ENCODE peak calls at places on chromosome 2, in five cellular contexts. One of them, this sample, is unnamed.

GRCh38 chr2:28615691-28616090 is 119.8 kb downstream of the PLB1 start:
- DNase-seq in psoas muscle: no peak
- DNase-seq in PC-3: no peak
- DNase-seq in heart right ventricle: no peak
- DNase-seq in ovary: no peak
- DNase-seq in this sample: no peak

GRCh38 chr2:175628243-175628642 is 373.8 kb downstream of the LNPK start:
- DNase-seq in heart right ventricle: no peak
- DNase-seq in psoas muscle: no peak
- DNase-seq in ovary: no peak
- DNase-seq in PC-3: no peak
- DNase-seq in this sample: no peak

GRCh38 chr2:36468463-36469266 is 113.1 kb downstream of the CRIM1 start:
- DNase-seq in heart right ventricle: no peak
- DNase-seq in ovary: no peak
- DNase-seq in PC-3: no peak
- DNase-seq in psoas muscle: no peak
- DNase-seq in this sample: peak; percentile 51

GRCh38 chr2:112482309-112483046 is 522 bp downstream of the TTL start:
- DNase-seq in ovary: peak; percentile 37
- DNase-seq in heart right ventricle: peak; percentile 17
- DNase-seq in psoas muscle: peak; percentile 27
- DNase-seq in PC-3: peak; percentile 41
- DNase-seq in this sample: no peak

GRCh38 chr2:78383576-78383975 is 641.9 kb upstream of the REG3G start:
- DNase-seq in ovary: no peak
- DNase-seq in PC-3: no peak
- DNase-seq in heart right ventricle: no peak
- DNase-seq in psoas muscle: no peak
- DNase-seq in this sample: no peak

GRCh38 chr2:142673836-142674235 is 203.6 kb upstream of the KYNU start:
- DNase-seq in ovary: no peak
- DNase-seq in heart right ventricle: no peak
- DNase-seq in psoas muscle: no peak
- DNase-seq in PC-3: no peak
- DNase-seq in this sample: no peak

GRCh38 chr2:195330513-195330956 is 326.5 kb upstream of the SLC39A10 start:
- DNase-seq in heart right ventricle: no peak
- DNase-seq in PC-3: no peak
- DNase-seq in psoas muscle: no peak
- DNase-seq in ovary: no peak
- DNase-seq in this sample: no peak

GRCh38 chr2:120912101-120912985 is 176.7 kb downstream of the GLI2 start:
- DNase-seq in psoas muscle: peak; percentile 51
- DNase-seq in PC-3: peak; percentile 39
- DNase-seq in heart right ventricle: peak; percentile 60
- DNase-seq in ovary: peak; percentile 91
- DNase-seq in this sample: no peak

GRCh38 chr2:101223814-101224231 is 28.9 kb upstream of the CNOT11 start:
- DNase-seq in ovary: no peak
- DNase-seq in psoas muscle: no peak
- DNase-seq in heart right ventricle: no peak
- DNase-seq in PC-3: no peak
- DNase-seq in this sample: no peak

DNA sequence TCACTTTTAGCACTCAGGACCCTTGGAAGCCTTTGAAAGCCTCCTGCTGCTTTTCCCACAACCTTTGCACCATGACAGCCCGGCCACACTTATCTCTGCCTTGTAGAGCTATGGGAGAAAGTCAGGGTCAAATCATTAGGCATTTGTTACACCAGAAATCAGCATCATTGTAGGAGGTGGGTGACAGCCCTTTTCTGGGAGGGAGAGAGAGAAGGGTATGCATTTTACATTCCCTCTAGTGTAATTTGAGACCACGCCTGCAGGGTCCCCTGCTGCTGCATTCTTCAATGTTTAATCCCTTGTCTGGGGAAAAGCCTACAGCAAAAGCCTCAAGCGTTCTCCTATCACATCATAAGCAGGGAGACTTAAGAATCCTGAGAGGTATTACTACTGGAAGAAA is 766.8 kb upstream of the FAM98A start:
- DNase-seq in psoas muscle: no peak
- DNase-seq in heart right ventricle: no peak
- DNase-seq in PC-3: no peak
- DNase-seq in ovary: no peak
- DNase-seq in this sample: no peak
- H3K27ac ChIP-seq in psoas muscle: no peak overlapping the region
- H3K27ac ChIP-seq in heart right ventricle: no peak overlapping the region
- H3K27ac ChIP-seq in PC-3: no peak overlapping the region
- H3K27ac ChIP-seq in ovary: no peak overlapping the region
- H3K27ac ChIP-seq in this sample: no peak overlapping the region

GRCh38 chr2:190216829-190217228 is 102.8 kb downstream of the HIBCH start:
- DNase-seq in ovary: peak; percentile 46
- DNase-seq in psoas muscle: peak; percentile 24
- DNase-seq in heart right ventricle: no peak
- DNase-seq in PC-3: no peak
- DNase-seq in this sample: no peak
- H3K4me1 ChIP-seq in ovary: peaks cover 10% of the 10 kb centered on the region
- H3K4me1 ChIP-seq in psoas muscle: no peaks in the 10 kb centered on the region
- H3K4me1 ChIP-seq in heart right ventricle: no peaks in the 10 kb centered on the region
- H3K4me1 ChIP-seq in PC-3: no peaks in the 10 kb centered on the region
- H3K4me1 ChIP-seq in this sample: no peaks in the 10 kb centered on the region

GRCh38 chr2:200377774-200378336 is 71.4 kb downstream of the SPATS2L start:
- DNase-seq in psoas muscle: no peak
- DNase-seq in PC-3: peak; percentile 21
- DNase-seq in heart right ventricle: no peak
- DNase-seq in ovary: no peak
- DNase-seq in this sample: no peak
- H3K27ac ChIP-seq in psoas muscle: peak overlapping the region; percentile 83
- H3K27ac ChIP-seq in PC-3: peak overlapping the region; percentile 77
- H3K27ac ChIP-seq in heart right ventricle: no peak overlapping the region
- H3K27ac ChIP-seq in ovary: peak overlapping the region; percentile 63
- H3K27ac ChIP-seq in this sample: peak overlapping the region; percentile 86

GRCh38 chr2:64402876-64403275 is 51.1 kb upstream of the LGALSL start:
- DNase-seq in psoas muscle: no peak
- DNase-seq in heart right ventricle: no peak
- DNase-seq in ovary: no peak
- DNase-seq in PC-3: peak; percentile 57
- DNase-seq in this sample: peak; percentile 57

GRCh38 chr2:64400733-64401500 is 53.0 kb upstream of the LGALSL start:
- DNase-seq in heart right ventricle: no peak
- DNase-seq in PC-3: peak; percentile 72
- DNase-seq in ovary: no peak
- DNase-seq in psoas muscle: no peak
- DNase-seq in this sample: peak; percentile 17

GRCh38 chr2:64403426-64403825 is 50.5 kb upstream of the LGALSL start:
- DNase-seq in heart right ventricle: no peak
- DNase-seq in PC-3: no peak
- DNase-seq in psoas muscle: no peak
- DNase-seq in ovary: no peak
- DNase-seq in this sample: no peak

GRCh38 chr2:64400103-64400728 is 53.7 kb upstream of the LGALSL start:
- DNase-seq in heart right ventricle: no peak
- DNase-seq in PC-3: peak; percentile 80
- DNase-seq in ovary: no peak
- DNase-seq in psoas muscle: no peak
- DNase-seq in this sample: no peak

GRCh38 chr2:64401501-64401880 is 52.5 kb upstream of the LGALSL start:
- DNase-seq in heart right ventricle: no peak
- DNase-seq in ovary: no peak
- DNase-seq in psoas muscle: no peak
- DNase-seq in PC-3: peak; percentile 9
- DNase-seq in this sample: no peak
- H3K4me1 ChIP-seq in heart right ventricle: peaks cover 50% of the 10 kb centered on the region
- H3K4me1 ChIP-seq in ovary: peaks cover 24% of the 10 kb centered on the region
- H3K4me1 ChIP-seq in psoas muscle: peaks cover 57% of the 10 kb centered on the region
- H3K4me1 ChIP-seq in PC-3: peaks cover 66% of the 10 kb centered on the region
- H3K4me1 ChIP-seq in this sample: peaks cover 60% of the 10 kb centered on the region

GRCh38 chr2:201116115-201116958 is at the start of gene CFLAR:
- DNase-seq in PC-3: peak; percentile 63
- DNase-seq in psoas muscle: peak; percentile 77
- DNase-seq in heart right ventricle: peak; percentile 82
- DNase-seq in ovary: peak; percentile 69
- DNase-seq in this sample: peak; percentile 86

GRCh38 chr2:201114846-201115245 is 1.1 kb upstream of the CFLAR start:
- DNase-seq in psoas muscle: no peak
- DNase-seq in PC-3: peak; percentile 20
- DNase-seq in ovary: no peak
- DNase-seq in heart right ventricle: no peak
- DNase-seq in this sample: no peak

GRCh38 chr2:201118121-201118956 is 2.4 kb downstream of the CFLAR start:
- DNase-seq in ovary: peak; percentile 80
- DNase-seq in PC-3: peak; percentile 87
- DNase-seq in psoas muscle: peak; percentile 90
- DNase-seq in heart right ventricle: peak; percentile 92
- DNase-seq in this sample: peak; percentile 95

GRCh38 chr2:201118957-201119848 is 3.2 kb downstream of the CFLAR start:
- DNase-seq in PC-3: peak; percentile 51
- DNase-seq in ovary: no peak
- DNase-seq in psoas muscle: no peak
- DNase-seq in heart right ventricle: no peak
- DNase-seq in this sample: no peak

DNA sequence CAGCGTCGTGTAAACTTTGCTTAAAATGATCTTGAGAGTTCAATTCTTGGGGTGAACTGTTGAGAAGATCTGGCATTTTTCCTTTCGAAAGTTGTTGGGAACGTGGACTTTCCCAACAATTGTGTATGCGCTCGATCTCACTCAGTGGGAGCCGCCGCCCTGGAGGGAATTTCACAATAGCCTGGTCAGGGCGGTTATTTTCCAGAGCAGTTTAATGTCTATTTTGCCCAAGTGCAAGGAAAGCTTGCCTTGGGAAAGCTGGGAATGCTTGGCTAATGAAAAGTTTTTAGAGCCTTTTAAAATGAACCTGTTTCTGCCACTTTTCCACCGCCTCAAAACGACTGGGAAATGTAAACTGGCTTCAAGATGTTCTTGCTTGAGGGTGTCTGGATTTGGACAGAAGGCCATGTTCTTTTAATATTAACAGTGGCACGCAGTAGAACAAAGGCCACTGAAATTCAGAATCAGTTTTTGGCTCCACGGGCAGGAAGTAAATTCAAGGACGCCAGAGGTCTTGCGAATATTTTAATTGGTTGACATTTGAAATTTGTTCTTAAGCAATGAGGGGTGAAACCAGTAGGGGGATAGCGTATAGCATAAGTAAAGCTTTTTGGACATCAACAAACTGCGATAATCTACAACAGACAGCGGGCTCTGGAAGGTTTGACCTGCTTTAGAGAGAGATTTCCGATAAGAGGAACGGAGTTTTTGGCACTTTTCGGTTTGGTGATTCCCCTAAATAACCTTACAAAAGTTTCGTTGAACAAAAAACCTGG is 1.2 kb downstream of the CFLAR start:
- DNase-seq in PC-3: peak; percentile 89
- DNase-seq in ovary: peak; percentile 68
- DNase-seq in psoas muscle: peak; percentile 77
- DNase-seq in heart right ventricle: peak; percentile 70
- DNase-seq in this sample: peak; percentile 79
- H3K27ac ChIP-seq in PC-3: peak overlapping the region; percentile 96
- H3K27ac ChIP-seq in ovary: peak overlapping the region; percentile 98
- H3K27ac ChIP-seq in psoas muscle: peak overlapping the region; percentile 100
- H3K27ac ChIP-seq in heart right ventricle: peak overlapping the region; percentile 100
- H3K27ac ChIP-seq in this sample: peak overlapping the region; percentile 100

DNA sequence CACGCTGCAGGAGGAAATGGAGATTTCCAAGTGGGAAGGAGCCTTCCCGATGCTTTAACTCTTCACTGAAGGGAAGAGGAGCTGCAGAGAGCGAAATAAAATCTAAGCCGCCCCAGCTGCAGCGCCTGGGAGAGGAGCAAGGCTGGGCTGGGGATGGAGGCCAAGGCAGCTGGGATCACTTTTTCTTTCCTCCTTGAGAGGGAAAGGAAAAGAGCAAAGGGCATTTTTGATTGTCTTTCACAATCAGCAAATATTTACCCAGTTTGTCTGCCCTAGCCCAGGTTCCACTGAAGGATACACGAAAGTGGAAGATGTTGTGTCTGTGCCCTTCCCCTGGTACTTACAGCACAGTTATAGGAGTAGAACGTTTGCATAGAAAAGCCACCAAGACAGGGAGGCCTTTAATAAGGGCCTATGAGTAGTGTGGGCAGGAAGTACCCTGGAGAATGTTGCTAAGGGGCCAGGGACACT is 38.8 kb downstream of the EPAS1 start:
- DNase-seq in ovary: no peak
- DNase-seq in heart right ventricle: no peak
- DNase-seq in PC-3: peak; percentile 51
- DNase-seq in psoas muscle: peak; percentile 29
- DNase-seq in this sample: no peak
- H3K4me1 ChIP-seq in ovary: peaks cover 55% of the 10 kb centered on the region
- H3K4me1 ChIP-seq in heart right ventricle: peaks cover 98% of the 10 kb centered on the region
- H3K4me1 ChIP-seq in PC-3: peaks cover 27% of the 10 kb centered on the region
- H3K4me1 ChIP-seq in psoas muscle: peaks cover 91% of the 10 kb centered on the region
- H3K4me1 ChIP-seq in this sample: peaks cover 95% of the 10 kb centered on the region

GRCh38 chr2:219499555-219499954 is 864 bp downstream of the GMPPA start:
- DNase-seq in psoas muscle: no peak
- DNase-seq in ovary: no peak
- DNase-seq in PC-3: no peak
- DNase-seq in heart right ventricle: no peak
- DNase-seq in this sample: no peak
- H3K27ac ChIP-seq in psoas muscle: no peak overlapping the region
- H3K27ac ChIP-seq in ovary: no peak overlapping the region
- H3K27ac ChIP-seq in PC-3: no peak overlapping the region
- H3K27ac ChIP-seq in heart right ventricle: no peak overlapping the region
- H3K27ac ChIP-seq in this sample: peak overlapping the region; percentile 91

GRCh38 chr2:26707747-26708146 is 15.2 kb downstream of the KCNK3 start:
- DNase-seq in psoas muscle: no peak
- DNase-seq in heart right ventricle: no peak
- DNase-seq in PC-3: no peak
- DNase-seq in ovary: no peak
- DNase-seq in this sample: no peak
- H3K4me1 ChIP-seq in psoas muscle: peaks cover 4% of the 10 kb centered on the region
- H3K4me1 ChIP-seq in heart right ventricle: peaks cover 43% of the 10 kb centered on the region
- H3K4me1 ChIP-seq in PC-3: peaks cover 6% of the 10 kb centered on the region
- H3K4me1 ChIP-seq in ovary: peaks cover 6% of the 10 kb centered on the region
- H3K4me1 ChIP-seq in this sample: peaks cover 25% of the 10 kb centered on the region

GRCh38 chr2:131014141-131014540 is 79.1 kb downstream of the FAM168B start:
- DNase-seq in psoas muscle: no peak
- DNase-seq in PC-3: no peak
- DNase-seq in heart right ventricle: no peak
- DNase-seq in ovary: no peak
- DNase-seq in this sample: no peak

GRCh38 chr2:131015764-131016163 is 77.5 kb downstream of the FAM168B start:
- DNase-seq in PC-3: no peak
- DNase-seq in psoas muscle: no peak
- DNase-seq in ovary: no peak
- DNase-seq in heart right ventricle: no peak
- DNase-seq in this sample: no peak

GRCh38 chr2:131011481-131011880 is 81.8 kb downstream of the FAM168B start:
- DNase-seq in ovary: no peak
- DNase-seq in PC-3: no peak
- DNase-seq in heart right ventricle: no peak
- DNase-seq in psoas muscle: no peak
- DNase-seq in this sample: no peak

GRCh38 chr2:131022731-131023130 is 70.5 kb downstream of the FAM168B start:
- DNase-seq in psoas muscle: no peak
- DNase-seq in PC-3: no peak
- DNase-seq in heart right ventricle: no peak
- DNase-seq in ovary: no peak
- DNase-seq in this sample: no peak

GRCh38 chr2:131016826-131017596 is 76.2 kb downstream of the FAM168B start:
- DNase-seq in psoas muscle: no peak
- DNase-seq in heart right ventricle: no peak
- DNase-seq in PC-3: peak; percentile 92
- DNase-seq in ovary: no peak
- DNase-seq in this sample: no peak
- H3K27ac ChIP-seq in psoas muscle: no peak overlapping the region
- H3K27ac ChIP-seq in heart right ventricle: no peak overlapping the region
- H3K27ac ChIP-seq in PC-3: peak overlapping the region; percentile 78
- H3K27ac ChIP-seq in ovary: no peak overlapping the region
- H3K27ac ChIP-seq in this sample: no peak overlapping the region